ENCODE peak calls at places on chromosome X, in five cellular contexts. One of them, this sample, is unnamed.

GRCh38 chrX:1323315-1323714 is 13.3 kb upstream of the IL3RA start:
- DNase-seq in HT-29: peak
- DNase-seq in ELR: peak
- DNase-seq in anterior cingulate cortex: no peak
- DNase-seq in memory B cell: no peak
- DNase-seq in this sample: no peak

GRCh38 chrX:70289793-70290770 is at the start of the genes KIF4A and PDZD11:
- DNase-seq in HT-29: peak
- DNase-seq in ELR: peak
- DNase-seq in anterior cingulate cortex: peak
- DNase-seq in memory B cell: peak
- DNase-seq in this sample: peak

GRCh38 chrX:10165580-10166247 is 8.9 kb downstream of the CLCN4 start:
- DNase-seq in HT-29: no peak
- DNase-seq in ELR: no peak
- DNase-seq in anterior cingulate cortex: no peak
- DNase-seq in memory B cell: no peak
- DNase-seq in this sample: no peak

GRCh38 chrX:17242470-17242869 is 132.5 kb upstream of the NHS start:
- DNase-seq in HT-29: peak
- DNase-seq in ELR: peak
- DNase-seq in anterior cingulate cortex: no peak
- DNase-seq in memory B cell: peak
- DNase-seq in this sample: peak

GRCh38 chrX:128623361-128623760 is 571.2 kb upstream of the ACTRT1 start:
- DNase-seq in HT-29: no peak
- DNase-seq in ELR: no peak
- DNase-seq in anterior cingulate cortex: no peak
- DNase-seq in memory B cell: no peak
- DNase-seq in this sample: no peak

GRCh38 chrX:132737743-132738142 is 220.7 kb downstream of the HS6ST2 start:
- DNase-seq in HT-29: no peak
- DNase-seq in ELR: no peak
- DNase-seq in anterior cingulate cortex: no peak
- DNase-seq in memory B cell: no peak
- DNase-seq in this sample: no peak

GRCh38 chrX:15474058-15474457 is 19.1 kb downstream of the PIR start:
- DNase-seq in HT-29: no peak
- DNase-seq in ELR: no peak
- DNase-seq in anterior cingulate cortex: no peak
- DNase-seq in memory B cell: no peak
- DNase-seq in this sample: no peak

GRCh38 chrX:129678176-129678880 is 23.6 kb upstream of the APLN start:
- DNase-seq in HT-29: peak
- DNase-seq in ELR: peak
- DNase-seq in anterior cingulate cortex: peak
- DNase-seq in memory B cell: peak
- DNase-seq in this sample: peak

GRCh38 chrX:130594453-130594916 is 192.7 kb downstream of the RBMX2 start:
- DNase-seq in HT-29: no peak
- DNase-seq in ELR: no peak
- DNase-seq in anterior cingulate cortex: peak
- DNase-seq in memory B cell: no peak
- DNase-seq in this sample: no peak

GRCh38 chrX:3743821-3744439 is 30.5 kb upstream of the PRKX start:
- DNase-seq in HT-29: no peak
- DNase-seq in ELR: no peak
- DNase-seq in anterior cingulate cortex: no peak
- DNase-seq in memory B cell: no peak
- DNase-seq in this sample: no peak

GRCh38 chrX:3161686-3162085 is 120.4 kb downstream of the ARSF start:
- DNase-seq in HT-29: no peak
- DNase-seq in ELR: peak
- DNase-seq in anterior cingulate cortex: no peak
- DNase-seq in memory B cell: no peak
- DNase-seq in this sample: no peak

GRCh38 chrX:42955349-42955748 is 177.4 kb upstream of the PPP1R2C start:
- DNase-seq in HT-29: no peak
- DNase-seq in ELR: no peak
- DNase-seq in anterior cingulate cortex: no peak
- DNase-seq in memory B cell: no peak
- DNase-seq in this sample: no peak

GRCh38 chrX:54540289-54540688 is 10.3 kb downstream of the GNL3L start:
- DNase-seq in HT-29: no peak
- DNase-seq in ELR: peak
- DNase-seq in anterior cingulate cortex: no peak
- DNase-seq in memory B cell: no peak
- DNase-seq in this sample: no peak

GRCh38 chrX:46554942-46555341 is 9.7 kb upstream of the ZNF674 start:
- DNase-seq in HT-29: peak
- DNase-seq in ELR: peak
- DNase-seq in anterior cingulate cortex: no peak
- DNase-seq in memory B cell: no peak
- DNase-seq in this sample: no peak

This sample was measured in NCI-H1930.